ENCODE peak calls at places on chromosomes 5 and 9, in seven cellular contexts. M is kidney epithelial cell, Y is cardiac fibroblast, I is RWPE1, B is fibroblast of the aortic adventitia, Q is epithelial cell of esophagus, V is GM12865. N is an unnamed sample.

GRCh38 chr9:87601175-87601574 is 103.5 kb downstream of the DAPK1 start:
- DNase-seq in Q (peak), V (no peak), I (no peak), M (no peak), Y (no peak), B (no peak), N (peak)

GRCh38 chr5:135645336-135645735 is 66.5 kb upstream of the CXCL14 start:
- DNase-seq in V (no peak), Y (no peak), I (no peak), Q (peak), B (no peak), M (no peak), N (no peak)

GRCh38 chr9:76729116-76729515 is 35.1 kb upstream of the PCA3 start:
- DNase-seq in M (no peak), V (no peak), Y (no peak), I (no peak), Q (no peak), B (no peak), N (no peak)

GRCh38 chr9:84439253-84439652 is 98.7 kb upstream of the SLC28A3 start:
- DNase-seq in M (no peak), V (no peak), B (peak), Y (peak), Q (no peak), I (no peak), N (no peak)

GRCh38 chr5:39424751-39425524 is at the start of gene DAB2:
- DNase-seq in I (peak), M (peak), Q (peak), Y (peak), B (peak), V (no peak), N (peak)

GRCh38 chr5:170408189-170408588 is 19.0 kb upstream of the KCNMB1 start:
- DNase-seq in Y (no peak), M (no peak), B (no peak), V (no peak), Q (no peak), I (no peak), N (no peak)

GRCh38 chr5:178471666-178472065 is 118.5 kb downstream of the COL23A1 start:
- DNase-seq in Q (no peak), M (no peak), B (no peak), Y (no peak), V (no peak), I (no peak), N (no peak)

GRCh38 chr5:100505984-100506670 is 29.0 kb upstream of the FAM174A start:
- DNase-seq in Q (peak), V (no peak), I (peak), M (peak), Y (peak), B (peak), N (no peak)

GRCh38 chr5:178106556-178107239 is 6.6 kb upstream of the N4BP3 start:
- DNase-seq in Q (peak), M (no peak), B (no peak), V (peak), I (peak), Y (no peak), N (no peak)

GRCh38 chr9:123775289-123775688 is 154.6 kb downstream of the DENND1A start:
- DNase-seq in I (no peak), V (no peak), Q (no peak), M (no peak), Y (no peak), B (no peak), N (no peak)

GRCh38 chr5:123549256-123549904 is 37.4 kb downstream of the CSNK1G3 start:
- DNase-seq in M (no peak), Y (no peak), Q (no peak), B (no peak), V (peak), I (no peak), N (no peak)

GRCh38 chr5:132445640-132445923 is 45.0 kb downstream of the IRF1 start:
- DNase-seq in Y (no peak), Q (no peak), B (no peak), I (peak), V (no peak), M (no peak), N (no peak)

GRCh38 chr5:149833116-149833827 is 103.2 kb downstream of the PPARGC1B start:
- DNase-seq in I (no peak), V (no peak), B (no peak), M (no peak), Y (no peak), Q (no peak), N (no peak)

GRCh38 chr5:20572560-20572959 is 584.6 kb upstream of the CDH18 start:
- DNase-seq in M (peak), B (peak), Y (peak), V (no peak), I (peak), Q (peak), N (no peak)

GRCh38 chr5:157464518-157465171 is 4.6 kb downstream of the NIPAL4 start:
- DNase-seq in V (peak), M (peak), Q (peak), Y (peak), B (peak), I (peak), N (peak)

GRCh38 chr5:109656829-109657228 is 32.9 kb upstream of the MAN2A1 start:
- DNase-seq in B (peak), Y (peak), M (peak), Q (peak), V (peak), I (peak), N (peak)

GRCh38 chr9:5971740-5972139 is 43.7 kb downstream of the RANBP6 start:
- DNase-seq in B (peak), Y (peak), I (peak), M (no peak), V (no peak), Q (peak), N (no peak)

GRCh38 chr9:128554155-128554862 is 1.9 kb downstream of the SPTAN1 start:
- DNase-seq in M (peak), V (peak), B (peak), I (peak), Q (peak), Y (peak), N (peak)

GRCh38 chr5:14615365-14615764 is 33.8 kb downstream of the OTULINL start:
- DNase-seq in I (no peak), B (no peak), M (no peak), Y (no peak), V (no peak), Q (peak), N (no peak)

GRCh38 chr5:128271859-128272446 is 188.4 kb downstream of the SLC12A2 start:
- DNase-seq in M (peak), B (peak), Q (peak), Y (peak), V (peak), I (peak), N (no peak)

GRCh38 chr5:126471875-126472537 is 48.8 kb downstream of the GRAMD2B start:
- DNase-seq in Q (peak), M (peak), V (no peak), Y (peak), I (peak), B (peak), N (no peak)

GRCh38 chr5:159187674-159188164 is 21.6 kb downstream of the RNF145 start:
- DNase-seq in Q (no peak), M (no peak), Y (no peak), B (no peak), V (no peak), I (no peak), N (no peak)

GRCh38 chr5:62093981-62094380 is 212.0 kb upstream of the KIF2A start:
- DNase-seq in Y (peak), B (peak), Q (no peak), M (peak), V (peak), I (peak), N (peak)

DNA sequence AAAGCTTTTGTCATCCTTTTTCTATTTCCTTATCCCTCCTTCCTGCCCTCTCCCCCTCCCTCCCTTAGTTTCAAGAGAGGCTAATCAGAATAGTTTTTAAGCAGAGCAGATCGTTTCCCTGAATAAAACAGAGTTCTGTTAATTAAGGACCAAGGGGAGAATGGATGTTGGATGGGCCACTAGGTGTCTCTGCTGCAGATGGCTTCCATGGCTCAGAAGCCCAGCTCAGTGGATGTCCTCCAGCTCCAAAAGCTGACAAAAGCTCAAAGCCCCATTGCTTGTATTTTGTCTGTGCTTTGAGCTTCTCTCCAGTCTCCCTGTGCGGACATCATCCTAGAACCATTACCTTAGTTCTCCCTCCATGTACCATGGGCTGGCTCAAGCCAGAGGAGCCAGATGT is 21.0 kb upstream of the NPR3 start:
- DNase-seq in I (no peak), Y (peak), M (no peak), V (no peak), B (no peak), Q (peak), N (no peak)
- TF ChIP-seq CTCF in I (no peak), Y (peak), M (peak), V (no peak), B (peak), Q (peak), N (no peak)

GRCh38 chr5:175572922-175573321 is 84.9 kb upstream of the HRH2 start:
- DNase-seq in Y (peak), V (no peak), B (peak), Q (no peak), I (peak), M (no peak), N (no peak)

GRCh38 chr5:175576096-175576495 is 81.8 kb upstream of the HRH2 start:
- DNase-seq in Q (no peak), M (no peak), Y (no peak), V (no peak), B (no peak), I (no peak), N (no peak)

GRCh38 chr5:175576591-175576990 is 81.3 kb upstream of the HRH2 start:
- DNase-seq in V (no peak), Q (no peak), Y (no peak), M (no peak), B (no peak), I (no peak), N (no peak)

GRCh38 chr5:175573493-175574269 is 84.2 kb upstream of the HRH2 start:
- DNase-seq in I (no peak), B (no peak), Q (no peak), Y (no peak), V (no peak), M (no peak), N (no peak)

GRCh38 chr5:175575301-175575700 is 82.6 kb upstream of the HRH2 start:
- DNase-seq in Q (no peak), I (no peak), Y (no peak), B (no peak), V (no peak), M (no peak), N (no peak)
- TF ChIP-seq CTCF in Q (no peak), I (no peak), Y (no peak), B (no peak), V (no peak), M (no peak), N (no peak)

DNA sequence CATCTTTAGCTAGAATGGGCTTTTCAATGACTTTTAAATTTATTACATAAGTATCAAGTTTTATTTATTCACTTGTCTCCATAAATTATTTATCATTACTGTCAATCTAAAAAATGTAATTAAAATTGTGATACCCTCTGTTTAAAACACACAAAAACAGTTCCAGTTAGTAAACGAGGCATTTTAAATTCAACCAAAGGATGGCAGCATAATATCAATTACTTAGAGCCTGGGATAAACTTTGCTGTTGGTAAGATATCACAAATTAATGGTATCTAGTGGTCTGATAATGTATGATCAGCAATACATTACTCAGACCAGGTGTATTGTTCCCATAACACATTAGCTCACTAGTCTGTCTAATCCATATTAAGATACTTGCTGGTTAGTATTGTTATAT is 9.6 kb upstream of the IFNE start:
- DNase-seq in V (no peak), Y (no peak), Q (no peak), M (no peak), I (no peak), B (peak), N (no peak)
- TF ChIP-seq CTCF in V (no peak), Y (no peak), Q (no peak), M (no peak), I (no peak), B (peak), N (no peak)

DNA sequence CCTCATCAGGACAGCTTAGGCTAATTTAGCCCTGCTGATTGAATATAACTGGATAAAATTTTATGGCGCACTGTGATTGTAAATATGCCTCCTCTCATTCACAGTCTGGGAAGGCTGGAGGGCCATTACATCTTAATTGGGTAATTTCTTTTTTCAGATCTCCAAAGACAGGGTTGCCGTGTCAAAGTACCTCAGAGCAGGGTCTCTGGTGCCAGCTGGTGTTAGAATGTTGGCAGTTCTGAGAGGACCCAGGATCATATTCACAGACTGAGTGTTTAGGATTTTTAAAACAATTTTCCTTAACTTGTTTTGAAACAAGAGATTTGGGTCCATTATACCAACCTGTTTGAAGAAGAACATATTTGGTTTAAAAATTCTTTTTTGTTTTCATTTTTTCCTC is 455.7 kb upstream of the TLE4 start:
- DNase-seq in B (no peak), Y (no peak), I (no peak), M (no peak), V (no peak), Q (no peak), N (no peak)
- TF ChIP-seq CTCF in B (no peak), Y (no peak), I (no peak), M (no peak), V (no peak), Q (no peak), N (no peak)